ENCODE peak calls at places on chromosome 16, in four cellular contexts. B is PC-3; M is stomach; P is CD4-positive, alpha-beta T cell. E is an unnamed sample.

GRCh38 chr16:50301626-50302471 is 35.5 kb downstream of the ADCY7 start:
- DNase-seq in P (no peak), M (no peak), B (no peak), E (no peak)

GRCh38 chr16:62715701-62716100 is 679.5 kb upstream of the CDH8 start:
- DNase-seq in B (no peak), M (no peak), P (no peak), E (no peak)

GRCh38 chr16:72995151-72995881 is 52.6 kb downstream of the ZFHX3 start:
- DNase-seq in M (no peak), B (no peak), P (no peak), E (peak; percentile 62)

GRCh38 chr16:23113185-23113584 is 36.1 kb downstream of the USP31 start:
- DNase-seq in P (no peak), M (no peak), B (no peak), E (no peak)

GRCh38 chr16:15653227-15653626 is 3.2 kb downstream of the NDE1 start:
- DNase-seq in P (no peak), M (no peak), B (peak; percentile 32), E (no peak)

GRCh38 chr16:30075503-30076275 is at the start of gene PPP4C:
- DNase-seq in M (peak; percentile 95), P (peak; percentile 79), B (peak; percentile 81), E (peak; percentile 89)

GRCh38 chr16:4726616-4727015 is 7.5 kb downstream of the ANKS3 start:
- DNase-seq in P (no peak), M (no peak), B (no peak), E (no peak)

GRCh38 chr16:67030221-67030962 is 1.4 kb downstream of the CBFB start:
- DNase-seq in P (no peak), B (no peak), M (no peak), E (no peak)

GRCh38 chr16:1723450-1724147 is 17.6 kb downstream of the MAPK8IP3 start:
- DNase-seq in B (peak; percentile 68), P (no peak), M (peak; percentile 47), E (peak; percentile 51)

GRCh38 chr16:2280981-2281542 is 13.1 kb upstream of the RNPS1 start:
- DNase-seq in M (no peak), P (no peak), B (no peak), E (no peak)

GRCh38 chr16:68257251-68257905 is 6.9 kb upstream of the SLC7A6 start:
- DNase-seq in M (no peak), B (peak; percentile 22), P (no peak), E (no peak)

GRCh38 chr16:68081796-68082567 is 3.2 kb upstream of the NFATC3 start:
- DNase-seq in M (no peak), P (no peak), B (no peak), E (no peak)

GRCh38 chr16:79008869-79009179 is 591.7 kb downstream of the MAF start:
- DNase-seq in P (no peak), M (no peak), B (no peak), E (no peak)

GRCh38 chr16:9089660-9090059 is 1.8 kb upstream of the HAPSTR1 start:
- DNase-seq in P (no peak), B (no peak), M (no peak), E (no peak)

GRCh38 chr16:46649571-46649970 is 28.4 kb upstream of the SHCBP1 start:
- DNase-seq in P (no peak), M (no peak), B (no peak), E (no peak)

GRCh38 chr16:4415538-4416199 is 727 bp downstream of the CORO7 start:
- DNase-seq in P (peak; percentile 44), B (peak; percentile 15), M (peak; percentile 58), E (no peak)

GRCh38 chr16:28183441-28183840 is 28.3 kb downstream of the XPO6 start:
- DNase-seq in P (no peak), M (no peak), B (no peak), E (no peak)

GRCh38 chr16:27346818-27347217 is 33.0 kb downstream of the IL4R start:
- DNase-seq in P (no peak), M (no peak), B (no peak), E (no peak)

GRCh38 chr16:75238853-75239371 is 12.5 kb downstream of the BCAR1 start:
- DNase-seq in M (no peak), B (no peak), P (no peak), E (no peak)

GRCh38 chr16:52869243-52869642 is 183.5 kb downstream of the CHD9NB start:
- DNase-seq in P (no peak), B (no peak), M (no peak), E (no peak)

GRCh38 chr16:57694556-57695377 is at the start of gene DRC7:
- DNase-seq in B (peak; percentile 17), P (no peak), M (peak; percentile 57), E (peak; percentile 44)

GRCh38 chr16:79077391-79077790 is 523.1 kb downstream of the MAF start:
- DNase-seq in B (no peak), P (no peak), M (no peak), E (no peak)

GRCh38 chr16:21166561-21166961 is 8.1 kb downstream of the LDAF1 start:
- DNase-seq in B (peak; percentile 23), P (no peak), M (no peak), E (no peak)

GRCh38 chr16:66427451-66427860 is 361 bp downstream of the BEAN1 start:
- DNase-seq in P (no peak), B (no peak), M (no peak), E (peak; percentile 14)

GRCh38 chr16:22274916-22275315 is 22.3 kb upstream of the POLR3E start:
- DNase-seq in M (no peak), P (no peak), B (no peak), E (no peak)

GRCh38 chr16:79013004-79013403 is 587.5 kb downstream of the MAF start:
- DNase-seq in M (no peak), P (no peak), B (no peak), E (no peak)

DNA sequence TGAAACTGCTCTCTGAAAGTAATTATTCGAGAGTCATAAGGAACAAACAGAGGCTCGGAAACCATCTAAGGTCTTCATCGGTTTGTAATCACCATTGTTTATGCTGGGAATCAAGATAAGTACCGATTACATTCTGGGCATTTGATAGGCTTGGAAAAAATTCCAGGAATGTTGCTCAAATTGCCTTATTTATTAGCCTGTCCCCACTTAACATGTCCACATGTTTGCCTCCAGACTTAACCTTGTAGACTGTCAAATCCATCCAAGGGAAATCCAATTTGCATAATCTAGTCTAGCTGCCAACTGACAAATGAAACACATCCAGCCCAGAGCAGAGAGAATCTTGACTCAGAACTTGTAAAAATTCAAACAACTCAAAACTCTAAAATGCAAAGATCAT is 51.3 kb upstream of the TMC5 start:
- DNase-seq in M (no peak), P (no peak), B (no peak), E (no peak)
- TF ChIP-seq CTCF in M (no peak), P (no peak), B (no peak), E (no peak)

GRCh38 chr16:84647830-84648594 is at the start of gene KLHL36:
- DNase-seq in M (peak; percentile 66), P (peak; percentile 63), B (peak; percentile 19), E (peak; percentile 52)
- TF ChIP-seq CTCF in M (no peak), P (no peak), B (no peak), E (peak; percentile 19)

DNA sequence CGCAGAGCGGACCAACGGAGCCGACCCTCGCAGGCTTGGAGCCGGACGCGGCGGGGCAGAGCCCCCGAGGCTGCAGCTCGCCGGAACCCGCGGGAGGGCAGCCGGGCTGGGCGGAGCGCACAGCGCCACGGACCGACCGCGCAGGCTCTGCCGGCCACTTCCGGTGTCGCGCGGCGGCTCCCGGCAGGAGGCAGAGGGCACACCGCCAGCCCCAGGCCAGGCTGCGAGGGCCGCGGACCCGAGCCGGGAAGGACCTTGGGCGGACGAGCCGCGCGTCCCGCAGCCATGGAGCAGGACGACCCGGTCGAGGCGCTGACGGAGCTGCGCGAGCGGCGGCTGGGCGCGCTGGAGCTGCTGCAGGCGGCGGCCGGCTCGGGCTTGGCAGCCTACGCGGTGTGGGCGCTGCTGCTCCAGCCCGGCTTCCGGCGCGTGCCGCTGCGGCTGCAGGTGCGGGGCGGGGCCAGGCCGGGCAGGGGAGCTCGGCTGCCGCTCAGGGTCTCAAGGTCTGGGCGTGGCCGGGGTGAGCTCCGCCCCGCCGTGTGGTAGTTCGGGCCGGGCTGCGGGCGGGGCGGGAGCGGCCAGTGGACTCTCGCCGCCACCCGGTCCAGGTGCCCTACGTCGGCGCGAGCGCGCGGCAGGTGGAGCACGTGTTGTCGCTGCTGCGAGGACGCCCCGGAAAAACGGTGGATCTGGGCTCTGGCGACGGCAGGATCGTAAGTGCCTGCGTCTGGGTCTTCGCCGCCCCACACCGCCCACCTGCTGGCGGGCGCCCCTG is at the start of gene ANTKMT:
- DNase-seq in P (peak; percentile 61), M (peak; percentile 89), B (peak; percentile 79), E (peak; percentile 73)
- TF ChIP-seq CTCF in P (no peak), M (no peak), B (no peak), E (peak; percentile 16)

GRCh38 chr16:70660672-70661350 is 14.5 kb downstream of the IL34 start:
- DNase-seq in B (no peak), P (no peak), M (no peak), E (no peak)
- TF ChIP-seq CTCF in B (no peak), P (no peak), M (no peak), E (no peak)

GRCh38 chr16:24188143-24188542 is 68.0 kb upstream of the CACNG3 start:
- DNase-seq in M (no peak), P (no peak), B (no peak), E (no peak)
- TF ChIP-seq CTCF in M (no peak), P (no peak), B (no peak), E (no peak)

DNA sequence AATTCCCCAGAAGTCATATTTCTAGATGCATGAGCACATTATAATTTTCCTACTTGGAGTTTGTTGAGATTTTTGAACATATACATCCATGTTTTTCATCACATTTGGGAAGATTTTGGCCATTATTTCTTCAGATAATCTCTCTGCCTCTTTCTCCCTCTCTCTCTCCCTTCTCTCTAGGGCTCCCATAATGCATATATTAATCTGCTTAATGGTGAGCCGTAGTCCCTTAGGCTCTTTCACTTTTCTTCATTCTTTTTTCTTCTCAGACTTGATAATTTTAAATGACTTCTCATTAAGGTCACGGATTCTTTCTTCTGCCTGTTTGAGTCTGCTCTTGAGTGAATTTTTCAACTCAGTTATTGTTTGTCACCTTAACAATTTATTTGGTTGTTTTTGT is 101.5 kb downstream of the IRX3 start:
- DNase-seq in P (no peak), M (no peak), B (no peak), E (no peak)
- TF ChIP-seq CTCF in P (no peak), M (no peak), B (no peak), E (no peak)

GRCh38 chr16:89266521-89267134 is 49.1 kb downstream of the ZNF778 start:
- DNase-seq in P (no peak), M (no peak), B (no peak), E (no peak)
- TF ChIP-seq CTCF in P (no peak), M (no peak), B (no peak), E (no peak)

GRCh38 chr16:70697601-70698170 is 11.8 kb upstream of the MTSS2 start:
- DNase-seq in M (no peak), P (no peak), B (no peak), E (no peak)
- TF ChIP-seq CTCF in M (no peak), P (no peak), B (no peak), E (no peak)

GRCh38 chr16:85446846-85447656 is 166.1 kb upstream of the GSE1 start:
- DNase-seq in P (no peak), M (peak; percentile 54), B (no peak), E (no peak)
- TF ChIP-seq CTCF in P (no peak), M (no peak), B (no peak), E (no peak)

E was measured in neural crest cell.